ENCODE peak calls at places on chromosome 2, in four cellular contexts. P is WTC11, E is A549, F is endothelial cell of umbilical vein. L is an unnamed sample.

GRCh38 chr2:11514904-11515303 is 18.9 kb upstream of the GREB1 start:
- DNase-seq in P (no peak), E (no peak), F (no peak), L (no peak)

GRCh38 chr2:149075065-149075464 is 36.6 kb downstream of the LYPD6B start:
- DNase-seq in P (no peak), E (no peak), F (no peak), L (no peak)

GRCh38 chr2:60558536-60558935 is 5.1 kb upstream of the BCL11A start:
- DNase-seq in P (no peak), E (no peak), F (no peak), L (no peak)

GRCh38 chr2:43169987-43170732 is 56.2 kb downstream of the ZFP36L2 start:
- DNase-seq in P (peak), E (no peak), F (peak), L (peak)

GRCh38 chr2:236718207-236718992 is 148.8 kb downstream of the ACKR3 start:
- DNase-seq in P (no peak), E (no peak), F (no peak), L (no peak)

GRCh38 chr2:176297067-176297466 is 27.8 kb downstream of the MTX2 start:
- DNase-seq in P (no peak), E (no peak), F (no peak), L (no peak)

GRCh38 chr2:203453858-203454451 is 81.1 kb downstream of the RAPH1 start:
- DNase-seq in P (no peak), E (peak), F (peak), L (peak)

GRCh38 chr2:207229161-207229560 is 63.4 kb upstream of the KLF7 start:
- DNase-seq in P (no peak), E (no peak), F (peak), L (no peak)

GRCh38 chr2:176473177-176473576 is 203.9 kb downstream of the MTX2 start:
- DNase-seq in P (no peak), E (no peak), F (peak), L (no peak)

DNA sequence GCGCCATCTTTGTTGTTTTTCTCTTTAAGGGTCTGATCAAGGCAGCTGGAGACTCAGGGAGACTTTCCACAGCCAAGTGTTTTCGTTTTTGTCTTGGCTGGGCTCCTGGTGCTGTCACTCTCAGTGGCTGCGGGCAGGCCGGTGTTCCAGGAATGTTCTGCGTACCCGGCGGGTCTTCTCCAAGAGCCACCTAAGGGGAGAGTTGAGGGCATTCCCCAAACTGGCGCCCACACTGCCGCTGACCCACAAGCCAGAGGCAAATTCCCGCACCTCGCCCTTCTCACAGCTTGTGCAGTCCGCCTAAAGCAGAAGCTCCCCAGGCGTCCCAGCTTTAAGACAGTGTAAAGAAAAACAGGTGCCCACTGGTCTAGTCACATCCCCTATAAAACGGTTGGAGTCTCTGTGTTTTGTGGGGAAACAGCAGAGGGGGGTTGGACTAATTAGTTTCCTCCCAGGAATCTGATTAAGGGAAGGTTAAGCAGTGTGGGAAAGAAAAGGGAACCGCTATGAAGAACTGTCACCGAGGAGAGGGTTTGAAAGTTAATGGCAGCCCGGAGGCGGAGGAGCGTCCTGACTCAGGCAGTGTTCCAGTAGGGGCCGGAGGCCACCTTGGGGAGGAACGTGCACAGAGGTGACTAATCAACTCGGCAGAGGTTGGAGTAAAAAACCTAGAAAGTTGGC is 224.5 kb downstream of the SLC4A3 start:
- DNase-seq in P (peak), E (peak), F (no peak), L (no peak)
- TF ChIP-seq MAX in P (no peak), E (no peak), F (no peak), L (no peak)

GRCh38 chr2:152175368-152176112 is at the start of gene STAM2:
- DNase-seq in P (peak), E (peak), F (peak), L (peak)

GRCh38 chr2:152171733-152172132 is 3.8 kb downstream of the STAM2 start:
- DNase-seq in P (no peak), E (no peak), F (peak), L (no peak)

GRCh38 chr2:152176113-152176714 is 651 bp upstream of the STAM2 start:
- DNase-seq in P (no peak), E (peak), F (no peak), L (no peak)

GRCh38 chr2:152174574-152174973 is 989 bp downstream of the STAM2 start:
- DNase-seq in P (no peak), E (no peak), F (peak), L (no peak)

DNA sequence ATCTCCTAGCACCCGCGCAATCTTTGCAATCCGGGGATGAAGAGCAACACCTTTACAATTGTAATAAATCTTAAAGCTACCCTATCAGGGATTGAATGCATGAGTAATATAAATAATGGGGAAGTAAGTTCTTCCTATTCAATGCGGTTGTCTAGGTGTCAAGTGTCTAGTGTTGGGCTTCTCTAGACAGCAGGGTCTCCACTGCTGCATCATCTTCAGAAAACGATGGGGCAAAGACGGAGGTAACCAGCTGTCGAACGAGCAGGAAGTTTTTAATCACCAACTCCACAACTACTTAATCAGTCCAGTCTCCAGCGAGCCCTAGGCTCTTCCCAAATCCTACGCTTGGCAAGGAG is 573 bp downstream of the STAM2 start:
- DNase-seq in P (no peak), E (no peak), F (no peak), L (no peak)
- TF ChIP-seq MAX in P (no peak), E (no peak), F (no peak), L (no peak)

DNA sequence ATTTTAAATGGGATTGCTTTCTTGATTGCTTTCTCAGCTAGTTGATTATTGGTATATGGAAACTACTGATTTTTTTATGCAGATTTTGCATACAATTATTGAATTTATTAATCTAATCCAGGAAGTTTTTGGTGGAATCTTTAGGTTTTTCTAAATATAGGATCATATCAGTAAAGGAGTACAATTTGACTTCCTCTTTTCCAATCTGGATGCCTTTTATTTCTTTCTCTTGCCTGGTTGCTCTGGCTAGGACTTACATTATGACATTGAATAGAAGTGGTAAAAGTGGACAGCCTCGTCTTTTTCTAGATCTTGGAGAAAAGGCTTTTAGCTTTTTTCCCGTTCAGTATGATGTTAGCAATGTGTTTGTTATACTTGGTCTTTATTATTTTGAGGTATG is 51.3 kb downstream of the OTX1 start:
- DNase-seq in P (no peak), E (no peak), F (no peak), L (no peak)
- TF ChIP-seq MAX in P (no peak), E (no peak), F (no peak), L (no peak)

GRCh38 chr2:54655051-54655809 is 68.2 kb upstream of the EML6 start:
- DNase-seq in P (no peak), E (no peak), F (no peak), L (no peak)

GRCh38 chr2:54656863-54657262 is 66.6 kb upstream of the EML6 start:
- DNase-seq in P (no peak), E (no peak), F (no peak), L (no peak)

GRCh38 chr2:54660752-54661151 is 62.7 kb upstream of the EML6 start:
- DNase-seq in P (no peak), E (no peak), F (no peak), L (no peak)

GRCh38 chr2:54658548-54659207 is 64.8 kb upstream of the EML6 start:
- DNase-seq in P (no peak), E (no peak), F (peak), L (no peak)

GRCh38 chr2:54657664-54658083 is 65.8 kb upstream of the EML6 start:
- DNase-seq in P (peak), E (peak), F (peak), L (peak)
- TF ChIP-seq MAX in P (no peak), E (no peak), F (no peak), L (no peak)

GRCh38 chr2:151197184-151198070 is 64.2 kb downstream of the RBM43 start:
- DNase-seq in P (no peak), E (no peak), F (no peak), L (no peak)

GRCh38 chr2:151198646-151199045 is 63.0 kb downstream of the RBM43 start:
- DNase-seq in P (no peak), E (no peak), F (no peak), L (no peak)

GRCh38 chr2:151200844-151201243 is 60.8 kb downstream of the RBM43 start:
- DNase-seq in P (no peak), E (no peak), F (no peak), L (no peak)

GRCh38 chr2:151204720-151205119 is 56.9 kb downstream of the RBM43 start:
- DNase-seq in P (no peak), E (no peak), F (no peak), L (no peak)

DNA sequence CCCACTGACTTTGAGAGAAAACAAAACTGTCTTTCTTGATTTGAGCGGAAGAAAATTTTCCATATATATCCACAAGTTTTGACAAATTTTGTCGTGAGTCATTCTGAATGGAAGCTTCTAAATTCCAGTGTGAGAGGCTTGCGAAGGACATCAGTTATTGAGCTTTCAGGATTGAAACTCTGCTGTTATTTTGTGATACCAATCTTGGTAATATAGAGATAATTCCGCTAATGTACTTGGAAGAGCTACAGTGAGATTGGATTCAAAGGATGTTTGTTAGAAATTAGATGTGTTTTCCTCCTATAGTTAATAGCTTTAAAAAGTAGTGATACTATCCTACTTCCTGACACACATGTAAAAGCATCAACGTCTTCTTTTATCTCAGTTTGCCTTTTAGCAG is 61.4 kb downstream of the RBM43 start:
- DNase-seq in P (no peak), E (no peak), F (no peak), L (no peak)
- TF ChIP-seq MAX in P (no peak), E (no peak), F (no peak), L (no peak)

DNA sequence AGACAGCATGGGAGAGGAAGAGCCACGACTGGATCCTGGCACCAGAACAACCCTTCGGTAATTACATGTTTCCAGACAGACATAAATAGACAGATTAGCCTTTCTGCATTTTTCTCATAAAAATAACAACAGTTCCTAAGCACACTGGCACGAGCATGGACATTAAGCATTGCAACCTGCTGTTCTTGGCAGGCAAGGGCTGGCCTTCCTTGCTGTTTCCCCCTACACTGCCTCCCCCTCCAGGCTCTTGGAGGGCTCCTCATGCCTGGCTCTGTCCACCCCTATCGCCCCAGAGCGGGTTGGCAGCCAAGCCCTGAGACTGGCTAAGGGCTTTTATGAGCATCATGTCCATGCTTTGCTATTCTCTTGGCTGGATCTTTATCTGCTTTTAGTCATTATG is 89.6 kb downstream of the TTC32 start:
- DNase-seq in P (no peak), E (no peak), F (no peak), L (no peak)
- TF ChIP-seq MAX in P (no peak), E (no peak), F (no peak), L (no peak)

GRCh38 chr2:69915050-69915945 is at the start of gene MXD1:
- DNase-seq in P (peak), E (no peak), F (no peak), L (peak)

GRCh38 chr2:69914235-69915049 is 467 bp upstream of the MXD1 start:
- DNase-seq in P (peak), E (peak), F (peak), L (peak)

GRCh38 chr2:69916151-69916550 is 1.2 kb downstream of the MXD1 start:
- DNase-seq in P (no peak), E (no peak), F (peak), L (no peak)

GRCh38 chr2:69907216-69907615 is 7.7 kb upstream of the MXD1 start:
- DNase-seq in P (no peak), E (no peak), F (no peak), L (no peak)

GRCh38 chr2:69911985-69912563 is 2.8 kb upstream of the MXD1 start:
- DNase-seq in P (no peak), E (no peak), F (peak), L (peak)
- TF ChIP-seq MAX in P (no peak), E (no peak), F (no peak), L (no peak)

GRCh38 chr2:58032016-58032750 is 14.4 kb upstream of the VRK2 start:
- DNase-seq in P (no peak), E (no peak), F (no peak), L (no peak)
- TF ChIP-seq MAX in P (no peak), E (no peak), F (no peak), L (no peak)

DNA sequence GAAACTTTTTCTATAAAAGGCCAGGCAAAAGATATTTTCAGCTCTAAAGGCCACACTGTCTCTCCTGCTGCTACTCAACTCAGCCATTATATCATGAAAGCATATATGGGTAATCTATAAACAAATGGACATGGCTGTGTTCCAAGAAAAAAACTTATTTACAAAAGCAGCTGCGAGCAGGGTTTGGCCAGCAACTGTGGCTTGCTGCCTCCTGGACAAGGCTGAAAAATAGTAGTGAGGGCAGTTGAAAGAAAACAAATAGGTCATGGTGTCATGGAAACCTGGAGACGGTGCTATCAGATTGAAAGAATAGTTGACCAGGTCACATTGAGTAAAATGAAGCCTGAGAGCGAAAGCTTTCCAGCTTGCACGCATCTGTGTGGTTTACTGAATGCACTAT is 89.2 kb upstream of the LRATD1 start:
- DNase-seq in P (no peak), E (no peak), F (no peak), L (no peak)
- TF ChIP-seq MAX in P (no peak), E (no peak), F (no peak), L (no peak)

GRCh38 chr2:54396107-54396506 is 60.0 kb upstream of the SPTBN1 start:
- DNase-seq in P (no peak), E (no peak), F (peak), L (no peak)
- TF ChIP-seq MAX in P (no peak), E (no peak), F (no peak), L (no peak)